ENCODE peak calls at places on chromosomes 16 and 17, in six cellular contexts. Y, X, U, I, K and A are unnamed samples.

GRCh38 chr16:84299734-84300440 is 5.2 kb downstream of the WFDC1 start:
- DNase-seq in X (no peak), Y (no peak), I (no peak), U (peak), K (no peak), A (no peak)

GRCh38 chr17:48722924-48723554 is at the start of gene PRAC2:
- DNase-seq in I (no peak), Y (peak), X (no peak), U (peak), K (no peak), A (no peak)

GRCh38 chr17:14268264-14268663 is 31.6 kb upstream of the CDRT15 start:
- DNase-seq in Y (no peak), I (no peak), X (no peak), K (no peak), U (peak), A (no peak)

GRCh38 chr16:4414187-4414909 is 2.0 kb downstream of the CORO7 start:
- DNase-seq in Y (no peak), I (peak), U (no peak), K (no peak), X (no peak), A (peak)

GRCh38 chr17:56130030-56130429 is 23.2 kb upstream of the ANKFN1 start:
- DNase-seq in U (peak), I (no peak), X (no peak), Y (no peak), K (no peak), A (no peak)

GRCh38 chr17:50280068-50280467 is 5.8 kb downstream of the TMEM92 start:
- DNase-seq in I (no peak), U (peak), K (no peak), Y (peak), X (no peak), A (no peak)

GRCh38 chr16:47016700-47017133 is 43.2 kb upstream of the DNAJA2 start:
- DNase-seq in Y (no peak), K (no peak), U (no peak), I (no peak), X (no peak), A (peak)

GRCh38 chr17:50192116-50192872 is 9.1 kb downstream of the COL1A1 start:
- DNase-seq in U (no peak), X (no peak), Y (no peak), I (no peak), K (no peak), A (no peak)

GRCh38 chr16:11301645-11302513 is 20.7 kb upstream of the PRM1 start:
- DNase-seq in K (no peak), X (no peak), I (no peak), Y (no peak), U (no peak), A (no peak)

GRCh38 chr17:44565866-44566443 is 8.7 kb downstream of the FZD2 start:
- DNase-seq in U (peak), K (no peak), Y (no peak), X (no peak), I (no peak), A (no peak)

GRCh38 chr16:13112639-13113038 is 211.2 kb downstream of the SHISA9 start:
- DNase-seq in X (no peak), Y (no peak), K (no peak), I (no peak), U (no peak), A (no peak)

GRCh38 chr17:57534863-57535651 is 210.0 kb downstream of the CCDC182 start:
- DNase-seq in K (no peak), I (no peak), X (no peak), Y (peak), U (no peak), A (no peak)

GRCh38 chr16:1960665-1961630 is 1.6 kb downstream of the NDUFB10 start:
- DNase-seq in K (no peak), U (no peak), X (no peak), Y (peak), I (no peak), A (no peak)

GRCh38 chr17:50465171-50465570 is 3.5 kb downstream of the CHAD start:
- DNase-seq in I (no peak), K (no peak), U (no peak), X (no peak), Y (no peak), A (no peak)

GRCh38 chr17:41444640-41445039 is 3.9 kb upstream of the KRT38 start:
- DNase-seq in Y (no peak), U (no peak), I (no peak), X (no peak), K (no peak), A (no peak)

GRCh38 chr16:62225675-62226074 is 189.4 kb upstream of the CDH8 start:
- DNase-seq in X (no peak), K (peak), Y (peak), U (peak), I (peak), A (peak)

GRCh38 chr17:17492562-17492961 is 3.6 kb downstream of the RASD1 start:
- DNase-seq in K (no peak), U (no peak), I (no peak), Y (no peak), X (no peak), A (no peak)

GRCh38 chr16:81636298-81636960 is 142.7 kb upstream of the PLCG2 start:
- DNase-seq in X (no peak), K (no peak), I (no peak), Y (peak), U (no peak), A (no peak)
- TF ChIP-seq CTCF in X (no peak), K (no peak), I (no peak), Y (no peak), U (no peak), A (no peak)

GRCh38 chr16:86876499-86876898 is 298.1 kb downstream of the FOXL1 start:
- DNase-seq in K (no peak), Y (no peak), X (no peak), U (no peak), I (no peak), A (no peak)

GRCh38 chr16:86872126-86872525 is 293.8 kb downstream of the FOXL1 start:
- DNase-seq in Y (no peak), K (no peak), I (no peak), U (no peak), X (no peak), A (no peak)

GRCh38 chr16:86877108-86877507 is 298.8 kb downstream of the FOXL1 start:
- DNase-seq in I (no peak), U (no peak), X (no peak), K (no peak), Y (no peak), A (no peak)

GRCh38 chr16:86872833-86873232 is 294.5 kb downstream of the FOXL1 start:
- DNase-seq in I (no peak), U (peak), Y (no peak), X (no peak), K (no peak), A (no peak)

GRCh38 chr16:86874141-86874540 is 295.8 kb downstream of the FOXL1 start:
- DNase-seq in U (peak), X (no peak), K (no peak), I (no peak), Y (peak), A (peak)
- TF ChIP-seq CTCF in U (peak), X (no peak), K (peak), I (no peak), Y (peak), A (peak)

GRCh38 chr17:40303009-40303657 is 5.8 kb upstream of the RARA start:
- DNase-seq in K (peak), Y (peak), I (peak), X (no peak), U (peak), A (peak)
- TF ChIP-seq CTCF in K (peak), Y (peak), I (peak), X (peak), U (peak), A (peak)

GRCh38 chr17:76792348-76792747 is 54.4 kb downstream of the MFSD11 start:
- DNase-seq in I (no peak), U (no peak), X (no peak), Y (no peak), K (no peak), A (no peak)
- TF ChIP-seq CTCF in I (no peak), U (no peak), X (no peak), Y (no peak), K (no peak), A (no peak)

DNA sequence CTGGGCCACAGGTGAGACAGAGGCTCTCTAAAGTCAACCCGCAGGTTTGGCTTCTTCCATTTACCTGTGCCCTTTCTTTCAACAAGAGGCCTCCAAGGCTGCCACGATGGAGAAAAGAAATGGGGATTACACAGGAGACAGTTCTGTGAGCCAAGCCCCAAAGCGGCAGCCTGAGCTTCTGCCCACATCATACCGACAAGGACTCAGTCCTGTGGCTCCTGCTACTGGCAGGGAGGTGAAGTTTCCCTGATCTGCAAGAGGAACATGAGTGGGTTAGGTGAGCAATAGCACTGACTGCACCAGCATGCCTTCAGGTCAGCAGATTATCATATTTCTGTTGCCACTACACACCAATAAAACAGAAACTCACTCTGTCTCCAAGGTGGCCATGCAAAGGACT is 800.0 kb downstream of the KCNJ18 start:
- DNase-seq in X (no peak), Y (no peak), I (no peak), U (no peak), K (no peak), A (no peak)
- TF ChIP-seq CTCF in X (no peak), Y (no peak), I (no peak), U (no peak), K (no peak), A (no peak)

DNA sequence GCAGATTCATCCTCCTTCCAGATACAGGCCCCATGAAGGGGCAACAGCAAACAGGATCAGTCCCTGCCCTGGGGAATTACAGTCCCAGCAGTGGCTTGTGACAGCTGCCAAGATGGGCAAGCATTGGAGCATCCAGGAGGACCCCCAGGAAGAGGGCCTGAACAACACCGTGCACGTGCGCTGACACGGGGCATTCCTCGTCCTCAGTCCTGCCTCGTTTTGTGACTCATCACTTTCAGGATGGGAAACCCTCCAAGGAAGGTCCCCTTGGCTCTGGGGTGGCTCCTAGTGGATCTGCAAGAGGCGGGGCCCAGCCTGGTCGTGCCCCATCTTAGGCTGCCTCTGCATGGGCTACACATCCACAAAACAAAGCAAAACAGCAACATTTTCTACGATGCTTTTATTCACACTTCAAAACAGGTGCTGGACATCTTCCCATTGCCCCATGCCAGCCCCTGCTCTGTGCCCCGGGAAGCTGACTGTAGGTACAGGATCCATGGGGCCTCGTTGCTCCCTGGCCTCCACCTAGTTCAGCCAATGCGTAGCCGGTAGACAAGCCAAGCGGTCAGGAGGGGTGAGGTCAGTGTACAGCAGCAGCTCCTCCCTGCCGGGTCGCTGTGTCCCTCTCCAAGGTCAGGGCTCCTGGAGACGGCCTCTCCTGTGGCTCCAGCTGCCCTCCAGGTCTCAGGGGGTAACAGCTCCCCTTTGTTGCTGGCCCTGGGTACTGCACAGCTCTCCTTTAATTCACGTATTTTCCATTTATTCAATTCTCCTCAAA is 32.3 kb downstream of the ACTG1 start:
- DNase-seq in Y (peak), K (no peak), X (no peak), U (no peak), I (no peak), A (no peak)
- TF ChIP-seq CTCF in Y (no peak), K (no peak), X (peak), U (no peak), I (no peak), A (no peak)

GRCh38 chr17:81962499-81963441 is 1.8 kb upstream of the NOTUM start:
- DNase-seq in U (peak), Y (no peak), K (no peak), I (no peak), X (no peak), A (no peak)
- TF ChIP-seq CTCF in U (no peak), Y (no peak), K (no peak), I (no peak), X (no peak), A (no peak)